ENCODE peak calls at places on chromosomes 12 and 14, in seven cellular contexts. One of them, this sample, is unnamed.

GRCh38 chr12:101743724-101744472 is 4.6 kb upstream of the SYCP3 start:
- DNase-seq in activated B cell treated with CpG ODN at 0.5 μM for 24 hours: peak
- DNase-seq in pons: no peak
- DNase-seq in GOT3: no peak
- DNase-seq in stomach: no peak
- DNase-seq in choroid plexus epithelial cell: no peak
- DNase-seq in activated CD4-positive, alpha-beta T cell treated with anti-CD3 and anti-CD28 coated beads, Interleukin-2, amount 10 ng/mL, durations not matched to agents 7 days and 5 days: no peak
- DNase-seq in this sample: no peak

GRCh38 chr14:94145902-94146527 is 16.6 kb upstream of the IFI27L2 start:
- DNase-seq in activated B cell treated with CpG ODN at 0.5 μM for 24 hours: no peak
- DNase-seq in pons: no peak
- DNase-seq in GOT3: no peak
- DNase-seq in stomach: no peak
- DNase-seq in choroid plexus epithelial cell: no peak
- DNase-seq in activated CD4-positive, alpha-beta T cell treated with anti-CD3 and anti-CD28 coated beads, Interleukin-2, amount 10 ng/mL, durations not matched to agents 7 days and 5 days: no peak
- DNase-seq in this sample: peak

GRCh38 chr14:70809238-70810214 is at the start of gene MAP3K9:
- DNase-seq in activated B cell treated with CpG ODN at 0.5 μM for 24 hours: peak
- DNase-seq in pons: peak
- DNase-seq in GOT3: no peak
- DNase-seq in stomach: peak
- DNase-seq in choroid plexus epithelial cell: peak
- DNase-seq in activated CD4-positive, alpha-beta T cell treated with anti-CD3 and anti-CD28 coated beads, Interleukin-2, amount 10 ng/mL, durations not matched to agents 7 days and 5 days: peak
- DNase-seq in this sample: peak

GRCh38 chr14:50308363-50308762 is 3.7 kb downstream of the L2HGDH start:
- DNase-seq in activated B cell treated with CpG ODN at 0.5 μM for 24 hours: no peak
- DNase-seq in pons: no peak
- DNase-seq in GOT3: no peak
- DNase-seq in stomach: no peak
- DNase-seq in choroid plexus epithelial cell: no peak
- DNase-seq in activated CD4-positive, alpha-beta T cell treated with anti-CD3 and anti-CD28 coated beads, Interleukin-2, amount 10 ng/mL, durations not matched to agents 7 days and 5 days: no peak
- DNase-seq in this sample: no peak

GRCh38 chr12:49583361-49584094 is 15.6 kb upstream of the MCRS1 start:
- DNase-seq in activated B cell treated with CpG ODN at 0.5 μM for 24 hours: no peak
- DNase-seq in pons: peak
- DNase-seq in GOT3: no peak
- DNase-seq in stomach: no peak
- DNase-seq in choroid plexus epithelial cell: peak
- DNase-seq in activated CD4-positive, alpha-beta T cell treated with anti-CD3 and anti-CD28 coated beads, Interleukin-2, amount 10 ng/mL, durations not matched to agents 7 days and 5 days: no peak
- DNase-seq in this sample: no peak

GRCh38 chr14:22155582-22155981 is 433.4 kb downstream of the DAD1 start:
- DNase-seq in activated B cell treated with CpG ODN at 0.5 μM for 24 hours: no peak
- DNase-seq in pons: no peak
- DNase-seq in GOT3: no peak
- DNase-seq in stomach: no peak
- DNase-seq in choroid plexus epithelial cell: no peak
- DNase-seq in activated CD4-positive, alpha-beta T cell treated with anti-CD3 and anti-CD28 coated beads, Interleukin-2, amount 10 ng/mL, durations not matched to agents 7 days and 5 days: no peak
- DNase-seq in this sample: peak

GRCh38 chr12:43973993-43974392 is 138.1 kb downstream of the TMEM117 start:
- DNase-seq in activated B cell treated with CpG ODN at 0.5 μM for 24 hours: no peak
- DNase-seq in pons: no peak
- DNase-seq in GOT3: no peak
- DNase-seq in stomach: no peak
- DNase-seq in choroid plexus epithelial cell: no peak
- DNase-seq in activated CD4-positive, alpha-beta T cell treated with anti-CD3 and anti-CD28 coated beads, Interleukin-2, amount 10 ng/mL, durations not matched to agents 7 days and 5 days: no peak
- DNase-seq in this sample: no peak

GRCh38 chr12:124699878-124700277 is 132.5 kb upstream of the NCOR2 start:
- DNase-seq in activated B cell treated with CpG ODN at 0.5 μM for 24 hours: no peak
- DNase-seq in pons: no peak
- DNase-seq in GOT3: no peak
- DNase-seq in stomach: peak
- DNase-seq in choroid plexus epithelial cell: no peak
- DNase-seq in activated CD4-positive, alpha-beta T cell treated with anti-CD3 and anti-CD28 coated beads, Interleukin-2, amount 10 ng/mL, durations not matched to agents 7 days and 5 days: no peak
- DNase-seq in this sample: peak

GRCh38 chr12:44245932-44246331 is 410.1 kb downstream of the TMEM117 start:
- DNase-seq in activated B cell treated with CpG ODN at 0.5 μM for 24 hours: no peak
- DNase-seq in pons: no peak
- DNase-seq in GOT3: no peak
- DNase-seq in stomach: no peak
- DNase-seq in choroid plexus epithelial cell: no peak
- DNase-seq in activated CD4-positive, alpha-beta T cell treated with anti-CD3 and anti-CD28 coated beads, Interleukin-2, amount 10 ng/mL, durations not matched to agents 7 days and 5 days: no peak
- DNase-seq in this sample: no peak

This sample was measured in SW480.